ENCODE peak calls at places on chromosomes 13 and 19, in four cellular contexts. One of them, this sample, is unnamed. For H3K27me3 and H3K4me1, the result is how much of the 10 kb centered on the place peaks cover.

GRCh38 chr13:26914148-26914547 is 153.6 kb upstream of the GPR12 start:
- DNase-seq in PC-3: no peak
- DNase-seq in GM23338: no peak
- DNase-seq in neural progenitor cell: no peak
- DNase-seq in this sample: no peak

GRCh38 chr19:42512130-42512636 is 16.1 kb downstream of the CEACAM1 start:
- DNase-seq in PC-3: no peak
- DNase-seq in GM23338: no peak
- DNase-seq in neural progenitor cell: no peak
- DNase-seq in this sample: no peak

GRCh38 chr19:40365613-40366401 is 17.3 kb downstream of the PLD3 start:
- DNase-seq in GM23338: peak
- DNase-seq in neural progenitor cell: peak
- DNase-seq in PC-3: peak
- DNase-seq in this sample: peak

GRCh38 chr19:47141695-47142094 is 11.1 kb downstream of the SAE1 start:
- DNase-seq in GM23338: no peak
- DNase-seq in PC-3: no peak
- DNase-seq in neural progenitor cell: no peak
- DNase-seq in this sample: peak

GRCh38 chr13:26896986-26897668 is 136.5 kb upstream of the GPR12 start:
- DNase-seq in PC-3: no peak
- DNase-seq in neural progenitor cell: peak
- DNase-seq in GM23338: no peak
- DNase-seq in this sample: no peak

GRCh38 chr19:8506402-8506957 is 4.0 kb upstream of the PRAM1 start:
- DNase-seq in GM23338: peak
- DNase-seq in PC-3: peak
- DNase-seq in neural progenitor cell: peak
- DNase-seq in this sample: no peak

GRCh38 chr13:39148513-39148961 is 110.3 kb downstream of the NHLRC3 start:
- DNase-seq in neural progenitor cell: peak
- DNase-seq in GM23338: no peak
- DNase-seq in PC-3: no peak
- DNase-seq in this sample: peak

GRCh38 chr19:16226184-16226591 is 28.5 kb downstream of the AP1M1 start:
- DNase-seq in GM23338: no peak
- DNase-seq in PC-3: no peak
- DNase-seq in neural progenitor cell: no peak
- DNase-seq in this sample: no peak

GRCh38 chr13:65095697-65096096 is 2134.4 kb downstream of the PCDH9 start:
- DNase-seq in GM23338: peak
- DNase-seq in PC-3: no peak
- DNase-seq in neural progenitor cell: no peak
- DNase-seq in this sample: no peak

GRCh38 chr19:39514840-39515550 is at the start of gene SELENOV:
- DNase-seq in neural progenitor cell: peak
- DNase-seq in GM23338: peak
- DNase-seq in PC-3: no peak
- DNase-seq in this sample: no peak

GRCh38 chr13:105952233-105952767 is 583.2 kb downstream of the EFNB2 start:
- DNase-seq in neural progenitor cell: no peak
- DNase-seq in PC-3: no peak
- DNase-seq in GM23338: no peak
- DNase-seq in this sample: no peak

GRCh38 chr13:99677388-99677951 is 176.2 kb downstream of the TM9SF2 start:
- DNase-seq in PC-3: peak
- DNase-seq in GM23338: no peak
- DNase-seq in neural progenitor cell: no peak
- DNase-seq in this sample: no peak

GRCh38 chr19:39830406-39830805 is 3.6 kb downstream of the DYRK1B start:
- DNase-seq in PC-3: no peak
- DNase-seq in neural progenitor cell: no peak
- DNase-seq in GM23338: no peak
- DNase-seq in this sample: no peak

GRCh38 chr19:2732883-2733282 is 6.9 kb downstream of the SLC39A3 start:
- DNase-seq in neural progenitor cell: no peak
- DNase-seq in GM23338: no peak
- DNase-seq in PC-3: no peak
- DNase-seq in this sample: no peak

GRCh38 chr19:31140717-31141116 is 208.5 kb downstream of the TSHZ3 start:
- DNase-seq in PC-3: peak
- DNase-seq in GM23338: no peak
- DNase-seq in neural progenitor cell: no peak
- DNase-seq in this sample: peak

GRCh38 chr19:6587093-6587820 is 3.7 kb downstream of the CD70 start:
- DNase-seq in PC-3: no peak
- DNase-seq in GM23338: peak
- DNase-seq in neural progenitor cell: peak
- DNase-seq in this sample: peak

GRCh38 chr13:42377640-42378382 is 105.9 kb downstream of the AKAP11 start:
- DNase-seq in GM23338: no peak
- DNase-seq in neural progenitor cell: no peak
- DNase-seq in PC-3: no peak
- DNase-seq in this sample: no peak

GRCh38 chr19:17860331-17860992 is 752 bp downstream of the RPL18A start:
- DNase-seq in PC-3: no peak
- DNase-seq in neural progenitor cell: no peak
- DNase-seq in GM23338: no peak
- DNase-seq in this sample: peak

GRCh38 chr19:28488006-28488405 is 724.9 kb downstream of the UQCRFS1 start:
- DNase-seq in PC-3: no peak
- DNase-seq in GM23338: peak
- DNase-seq in neural progenitor cell: peak
- DNase-seq in this sample: no peak

DNA sequence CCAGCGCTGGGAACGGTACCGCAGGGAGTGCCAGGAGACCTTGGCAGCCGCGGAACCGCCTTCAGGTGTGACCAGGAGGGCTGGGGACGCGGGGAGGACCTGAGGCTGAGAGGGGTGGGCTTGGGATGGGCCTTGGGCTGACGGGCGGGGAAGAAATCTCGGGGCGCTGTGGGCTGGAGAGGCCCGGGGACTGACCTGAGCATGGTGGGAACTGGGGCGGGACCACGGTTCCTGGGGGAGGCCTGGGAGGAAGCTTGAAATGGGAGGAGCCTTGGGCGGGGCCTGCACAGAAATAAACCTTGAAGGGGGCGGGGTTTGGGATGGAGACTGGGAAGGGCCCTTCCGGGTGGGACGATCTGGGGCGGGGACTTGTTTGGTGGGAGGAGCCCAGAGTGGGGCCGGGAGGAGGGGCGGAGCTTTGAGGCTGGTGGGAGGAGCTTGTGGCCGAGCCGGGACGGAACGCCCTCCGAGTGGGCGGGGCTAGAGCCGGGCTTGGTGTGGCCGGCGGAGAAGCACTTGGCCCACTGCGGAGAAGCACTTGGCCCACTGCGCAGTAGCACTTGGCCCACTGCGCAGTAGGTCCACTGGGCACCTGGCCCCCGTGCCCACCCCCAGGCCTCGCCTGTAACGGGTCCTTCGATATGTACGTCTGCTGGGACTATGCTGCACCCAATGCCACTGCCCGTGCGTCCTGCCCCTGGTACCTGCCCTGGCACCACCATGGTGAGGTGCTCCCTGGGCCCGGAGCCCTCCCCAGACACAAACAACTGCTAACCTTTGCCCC is 2.8 kb downstream of the GIPR start:
- DNase-seq in neural progenitor cell: peak
- DNase-seq in GM23338: peak
- DNase-seq in PC-3: peak
- DNase-seq in this sample: peak
- TF ChIP-seq EZH2phosphoT487 in neural progenitor cell: no peak
- TF ChIP-seq EZH2phosphoT487 in GM23338: no peak
- TF ChIP-seq EZH2phosphoT487 in PC-3: no peak
- TF ChIP-seq EZH2phosphoT487 in this sample: no peak

GRCh38 chr19:12838182-12838890 is at the start of gene MAST1:
- DNase-seq in PC-3: peak
- DNase-seq in GM23338: peak
- DNase-seq in neural progenitor cell: peak
- DNase-seq in this sample: peak
- H3K27me3 ChIP-seq in PC-3: under half
- H3K27me3 ChIP-seq in GM23338: under half
- H3K27me3 ChIP-seq in neural progenitor cell: half or more
- H3K27me3 ChIP-seq in this sample: half or more

GRCh38 chr19:51146751-51147150 is 4.7 kb downstream of the SIGLEC7 start:
- DNase-seq in PC-3: no peak
- DNase-seq in neural progenitor cell: no peak
- DNase-seq in GM23338: no peak
- DNase-seq in this sample: no peak

GRCh38 chr19:51147663-51148062 is 5.6 kb downstream of the SIGLEC7 start:
- DNase-seq in PC-3: no peak
- DNase-seq in GM23338: no peak
- DNase-seq in neural progenitor cell: no peak
- DNase-seq in this sample: no peak

GRCh38 chr19:51143486-51143885 is 1.4 kb downstream of the SIGLEC7 start:
- DNase-seq in PC-3: no peak
- DNase-seq in GM23338: no peak
- DNase-seq in neural progenitor cell: no peak
- DNase-seq in this sample: no peak

GRCh38 chr19:51144482-51145045 is 2.5 kb downstream of the SIGLEC7 start:
- DNase-seq in neural progenitor cell: no peak
- DNase-seq in GM23338: no peak
- DNase-seq in PC-3: no peak
- DNase-seq in this sample: no peak

GRCh38 chr19:51145926-51146493 is 3.9 kb downstream of the SIGLEC7 start:
- DNase-seq in PC-3: no peak
- DNase-seq in GM23338: no peak
- DNase-seq in neural progenitor cell: no peak
- DNase-seq in this sample: no peak
- H3K4me1 ChIP-seq in PC-3: under half
- H3K4me1 ChIP-seq in GM23338: under half
- H3K4me1 ChIP-seq in neural progenitor cell: under half
- H3K4me1 ChIP-seq in this sample: under half

DNA sequence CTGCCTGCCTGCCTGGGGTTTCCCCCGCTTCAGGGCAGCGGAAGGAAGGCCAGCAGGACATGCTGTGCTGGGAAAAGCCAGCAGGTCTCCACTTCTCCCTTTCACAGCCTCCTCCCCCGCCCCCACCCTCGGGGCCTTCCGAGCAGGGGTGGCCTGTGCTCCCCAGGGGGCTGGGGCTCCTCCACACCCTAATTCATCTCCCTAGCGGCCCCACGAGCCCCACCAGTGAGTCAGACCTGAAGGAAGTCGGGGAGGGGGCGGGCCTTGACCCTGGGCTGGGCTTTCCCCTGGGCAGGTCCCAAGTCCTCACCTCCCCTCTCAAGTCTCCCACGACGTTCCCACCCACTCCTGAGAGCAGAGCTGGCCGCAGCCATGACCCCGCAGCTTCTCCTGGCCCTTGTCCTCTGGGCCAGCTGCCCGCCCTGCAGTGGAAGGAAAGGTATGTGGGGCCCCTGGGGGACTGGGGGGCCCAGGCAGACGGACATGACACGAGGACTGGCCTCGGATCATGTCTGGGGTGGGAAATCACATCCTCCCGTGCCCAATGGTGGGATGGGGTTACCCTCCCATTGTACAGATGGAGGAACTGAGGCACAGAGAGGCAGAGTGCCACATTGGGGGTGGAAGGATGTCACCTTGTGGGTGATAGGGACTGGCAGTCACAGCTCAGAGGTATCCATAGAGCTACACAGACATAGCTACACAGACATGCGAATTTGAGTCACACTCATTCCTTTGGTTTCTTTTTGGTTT is at the start of gene EBI3:
- DNase-seq in neural progenitor cell: no peak
- DNase-seq in PC-3: no peak
- DNase-seq in GM23338: peak
- DNase-seq in this sample: peak
- TF ChIP-seq EZH2phosphoT487 in neural progenitor cell: no peak
- TF ChIP-seq EZH2phosphoT487 in PC-3: no peak
- TF ChIP-seq EZH2phosphoT487 in GM23338: no peak
- TF ChIP-seq EZH2phosphoT487 in this sample: no peak

DNA sequence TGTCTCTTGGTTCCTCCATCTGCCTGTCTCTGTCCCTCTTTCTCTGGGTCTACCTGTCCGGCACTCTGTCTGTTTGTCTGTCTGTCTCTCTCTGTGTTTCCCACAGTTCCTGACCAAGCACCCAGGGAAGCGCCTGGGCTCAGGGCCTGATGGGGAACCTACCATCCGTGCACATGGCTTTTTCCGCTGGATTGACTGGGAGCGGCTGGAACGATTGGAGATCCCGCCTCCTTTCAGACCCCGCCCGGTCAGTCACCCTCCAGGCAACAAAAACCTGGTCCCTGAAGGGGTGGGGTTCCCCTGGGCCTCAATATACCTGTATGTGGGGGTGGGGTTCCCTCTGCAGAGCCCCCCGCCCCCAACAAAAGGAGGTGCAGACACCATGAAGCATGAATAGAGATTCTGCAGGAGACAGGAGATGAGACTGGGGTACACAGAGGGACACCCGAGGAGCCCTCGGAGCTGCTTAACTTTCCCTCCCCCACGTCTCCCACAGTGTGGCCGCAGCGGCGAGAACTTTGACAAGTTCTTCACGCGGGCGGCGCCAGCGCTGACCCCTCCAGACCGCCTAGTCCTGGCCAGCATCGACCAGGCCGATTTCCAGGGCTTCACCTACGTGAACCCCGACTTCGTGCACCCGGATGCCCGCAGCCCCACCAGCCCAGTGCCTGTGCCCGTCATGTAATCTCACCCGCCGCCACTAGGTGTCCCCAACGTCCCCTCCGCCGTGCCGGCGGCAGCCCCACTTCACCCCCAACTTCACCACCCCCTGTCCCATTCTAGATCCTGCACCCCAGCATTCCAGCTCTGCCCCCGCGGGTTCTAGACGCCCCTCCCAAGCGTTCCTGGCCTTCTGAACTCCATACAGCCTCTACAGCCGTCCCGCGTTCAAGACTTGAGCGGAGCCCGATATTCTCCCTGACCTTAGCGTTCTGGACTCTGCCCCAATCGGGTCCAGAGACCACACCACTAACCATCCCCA is 2.6 kb upstream of the CACNG7 start:
- DNase-seq in neural progenitor cell: peak
- DNase-seq in GM23338: peak
- DNase-seq in PC-3: peak
- DNase-seq in this sample: peak
- H3K27me3 ChIP-seq in neural progenitor cell: half or more
- H3K27me3 ChIP-seq in GM23338: under half
- H3K27me3 ChIP-seq in PC-3: under half
- H3K27me3 ChIP-seq in this sample: half or more

GRCh38 chr19:49097453-49098288 is 12.4 kb downstream of the SNRNP70 start:
- DNase-seq in PC-3: peak
- DNase-seq in neural progenitor cell: peak
- DNase-seq in GM23338: peak
- DNase-seq in this sample: peak
- H3K4me1 ChIP-seq in PC-3: under half
- H3K4me1 ChIP-seq in neural progenitor cell: under half
- H3K4me1 ChIP-seq in GM23338: under half
- H3K4me1 ChIP-seq in this sample: under half

DNA sequence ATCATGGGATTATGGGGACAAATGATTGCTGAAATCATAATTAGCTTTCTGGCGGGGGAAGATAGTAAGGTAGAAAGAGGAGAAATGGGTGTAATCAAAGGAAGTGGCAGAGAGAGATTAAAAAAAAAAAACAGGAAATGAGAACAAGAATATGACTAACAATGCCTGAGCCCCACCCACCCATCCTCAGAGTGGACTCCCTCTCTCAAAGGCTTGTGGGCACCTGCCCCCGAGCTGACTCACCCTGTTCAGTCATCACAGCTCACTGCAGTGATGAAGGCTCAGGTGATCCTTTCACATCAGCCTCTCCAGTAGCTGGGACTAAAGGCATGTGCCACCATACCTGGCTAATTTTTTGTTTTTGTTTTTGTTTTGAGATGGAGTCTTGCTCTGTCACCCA is 26.4 kb upstream of the TPT1 start:
- DNase-seq in neural progenitor cell: no peak
- DNase-seq in PC-3: peak
- DNase-seq in GM23338: peak
- DNase-seq in this sample: peak
- TF ChIP-seq EZH2phosphoT487 in neural progenitor cell: no peak
- TF ChIP-seq EZH2phosphoT487 in PC-3: no peak
- TF ChIP-seq EZH2phosphoT487 in GM23338: no peak
- TF ChIP-seq EZH2phosphoT487 in this sample: no peak